ENCODE peak calls at places on chromosomes 11 and 22, in four cellular contexts. D is GM23248; V is astrocyte; Z is naive thymus-derived CD4-positive, alpha-beta T cell. W is an unnamed sample.

GRCh38 chr11:14954581-14954980 is 17.6 kb downstream of the CALCA start:
- DNase-seq in V (no peak), Z (no peak), D (no peak), W (no peak)

GRCh38 chr11:3381794-3382193 is 2.8 kb upstream of the ZNF195 start:
- DNase-seq in D (no peak), V (no peak), Z (no peak), W (no peak)

GRCh38 chr22:24441406-24442351 is 14.3 kb downstream of the ADORA2A start:
- DNase-seq in Z (no peak), D (no peak), V (no peak), W (no peak)

GRCh38 chr11:75261902-75262361 is 21.4 kb downstream of the TPBGL start:
- DNase-seq in Z (no peak), V (no peak), D (no peak), W (no peak)

GRCh38 chr11:11722861-11723260 is 101.1 kb upstream of the GALNT18 start:
- DNase-seq in D (no peak), V (no peak), Z (no peak), W (no peak)

GRCh38 chr11:68722143-68722542 is 29.2 kb downstream of the TESMIN start:
- DNase-seq in Z (no peak), V (no peak), D (no peak), W (no peak)

GRCh38 chr11:976431-977160 is 50.9 kb downstream of the AP2A2 start:
- DNase-seq in V (peak; percentile 53), Z (no peak), D (peak; percentile 67), W (no peak)

GRCh38 chr11:10935015-10935564 is 77.2 kb upstream of the ZBED5 start:
- DNase-seq in D (no peak), Z (no peak), V (no peak), W (no peak)

GRCh38 chr11:18393581-18394299 is 623 bp upstream of the LDHA start:
- DNase-seq in D (no peak), V (no peak), Z (no peak), W (no peak)
- H3K4me3 ChIP-seq in D (peak overlapping the region; percentile 46), V (peak overlapping the region; percentile 99), Z (peak overlapping the region; percentile 10), W (peak overlapping the region; percentile 96)

GRCh38 chr11:134330611-134331564 is 900 bp upstream of the GLB1L2 start:
- DNase-seq in D (no peak), Z (no peak), V (no peak), W (no peak)
- H3K4me3 ChIP-seq in D (no peak overlapping the region), Z (peak overlapping the region; percentile 17), V (peak overlapping the region; percentile 33), W (peak overlapping the region; percentile 43)

DNA sequence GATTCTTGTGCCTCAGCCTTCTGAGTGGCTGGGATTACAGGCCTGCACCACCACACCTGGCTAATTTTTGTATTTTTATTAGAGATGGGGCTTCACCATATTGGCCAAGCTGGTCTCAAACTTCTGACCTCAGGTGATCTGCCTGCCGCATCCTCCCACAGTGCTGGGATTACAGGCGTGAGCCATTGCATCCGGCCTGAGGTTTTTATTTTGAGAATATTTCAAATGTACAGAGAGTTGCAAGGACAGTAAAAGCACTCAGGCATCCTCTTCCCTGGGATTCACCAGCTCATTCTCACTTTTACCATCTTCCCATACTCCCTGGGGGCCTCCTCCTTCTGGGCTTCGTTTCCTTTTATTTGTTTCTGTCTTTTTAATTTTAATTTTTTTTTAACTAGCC is 12.1 kb downstream of the MED15 start:
- DNase-seq in V (no peak), D (no peak), Z (no peak), W (no peak)
- H3K4me3 ChIP-seq in V (no peak overlapping the region), D (no peak overlapping the region), Z (no peak overlapping the region), W (no peak overlapping the region)

GRCh38 chr11:86681039-86681745 is 8.8 kb upstream of the ME3 start:
- DNase-seq in V (no peak), Z (no peak), D (no peak), W (no peak)
- H3K4me3 ChIP-seq in V (no peak overlapping the region), Z (no peak overlapping the region), D (no peak overlapping the region), W (no peak overlapping the region)

W was measured in brain microvascular endothelial cell.